ENCODE peak calls at places on chromosomes 2 and 18, in ten cellular contexts. Y, R, A, I, T, J, S, C, Q and M are unnamed samples.

GRCh38 chr2:108616290-108616689 is 82.0 kb downstream of the LIMS1 start:
- DNase-seq in Y (no peak), R (no peak), A (no peak), I (no peak), T (no peak), J (no peak), S (no peak), C (no peak), Q (no peak), M (no peak)

GRCh38 chr2:107984667-107985066 is 1.7 kb upstream of the SLC5A7 start:
- DNase-seq in Y (no peak), R (no peak), A (no peak), I (no peak), T (no peak), J (no peak), S (no peak), C (no peak), Q (no peak), M (no peak)

GRCh38 chr2:94759211-94759610 is 112.0 kb upstream of the TEKT4 start:
- DNase-seq in Y (no peak), R (no peak), A (no peak), I (no peak), T (no peak), J (no peak), S (no peak), C (no peak), Q (no peak), M (peak)

GRCh38 chr2:133841905-133842304 is 273.6 kb upstream of the NCKAP5 start:
- DNase-seq in Y (peak), R (no peak), A (peak), I (no peak), T (no peak), J (no peak), S (no peak), C (no peak), Q (no peak), M (no peak)

GRCh38 chr18:76783786-76784484 is 38.4 kb upstream of the ZNF236 start:
- DNase-seq in Y (no peak), R (no peak), A (no peak), I (no peak), T (no peak), J (no peak), S (no peak), C (no peak), Q (no peak), M (no peak)

GRCh38 chr2:49271060-49271665 is 116.8 kb upstream of the FSHR start:
- DNase-seq in Y (no peak), R (no peak), A (no peak), I (no peak), T (no peak), J (no peak), S (no peak), C (no peak), Q (no peak), M (no peak)

GRCh38 chr2:147554708-147555107 is 290.1 kb upstream of the ACVR2A start:
- DNase-seq in Y (no peak), R (no peak), A (no peak), I (no peak), T (no peak), J (no peak), S (no peak), C (peak), Q (no peak), M (no peak)

GRCh38 chr2:227411320-227411989 is 23.7 kb upstream of the SCYGR1 start:
- DNase-seq in Y (no peak), R (no peak), A (peak), I (no peak), T (no peak), J (no peak), S (no peak), C (no peak), Q (no peak), M (peak)

GRCh38 chr2:29012211-29012681 is 31.1 kb downstream of the TOGARAM2 start:
- DNase-seq in Y (no peak), R (no peak), A (peak), I (no peak), T (no peak), J (peak), S (no peak), C (peak), Q (peak), M (no peak)
- H3K27ac ChIP-seq in Y (no peak), R (no peak), A (peak), I (no peak), T (peak), J (peak), S (no peak), C (peak), Q (peak), M (no peak)

DNA sequence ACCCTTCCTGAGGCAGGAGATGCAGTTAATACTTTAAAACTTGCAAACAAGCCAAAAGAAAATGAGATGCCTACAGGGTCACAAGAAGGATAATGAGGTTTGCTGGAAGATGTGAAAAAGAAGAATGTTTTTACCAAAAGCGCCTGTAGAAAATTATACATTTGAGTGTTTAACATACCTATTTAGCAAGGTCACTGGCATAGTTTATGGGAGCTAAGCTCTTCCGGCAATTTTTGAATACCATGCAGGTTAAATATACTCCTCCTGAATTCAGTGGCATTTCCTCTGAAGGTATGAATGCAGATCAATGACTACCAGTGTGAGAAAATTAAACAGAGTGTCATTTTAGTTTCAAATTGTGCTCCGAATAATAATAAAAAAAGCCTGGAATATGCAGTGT is 21.2 kb upstream of the MAP3K20 start:
- DNase-seq in Y (no peak), R (no peak), A (no peak), I (no peak), T (no peak), J (no peak), S (no peak), C (no peak), Q (no peak), M (no peak)
- H3K27ac ChIP-seq in Y (no peak), R (no peak), A (no peak), I (peak), T (no peak), J (no peak), S (no peak), C (no peak), Q (no peak), M (no peak)

DNA sequence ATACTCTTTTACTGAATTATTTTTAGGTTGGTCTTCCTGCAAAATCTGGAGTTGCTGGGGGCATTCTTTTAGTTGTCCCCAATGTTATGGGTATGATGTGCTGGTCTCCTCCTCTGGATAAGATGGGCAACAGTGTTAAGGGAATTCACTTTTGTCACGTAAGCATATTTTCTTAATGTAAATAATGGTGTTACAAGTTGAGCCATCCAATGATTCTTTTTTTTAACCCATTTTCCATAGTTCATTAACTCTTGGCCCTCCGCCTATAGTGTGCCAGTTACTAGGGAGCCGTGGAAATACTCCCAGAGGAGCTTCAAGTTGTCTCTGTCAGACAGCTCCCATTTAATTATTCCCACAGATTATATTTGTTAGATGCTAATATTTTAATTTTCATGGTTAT is 49.8 kb downstream of the GLS start:
- DNase-seq in Y (no peak), R (no peak), A (no peak), I (no peak), T (no peak), J (no peak), S (no peak), C (no peak), Q (no peak), M (no peak)
- H3K27ac ChIP-seq in Y (peak), R (no peak), A (no peak), I (peak), T (no peak), J (no peak), S (no peak), C (no peak), Q (no peak), M (no peak)

GRCh38 chr2:62577994-62578836 is 72.2 kb upstream of the TMEM17 start:
- DNase-seq in Y (no peak), R (no peak), A (peak), I (peak), T (no peak), J (no peak), S (no peak), C (no peak), Q (no peak), M (no peak)

GRCh38 chr2:62573137-62573731 is 67.2 kb upstream of the TMEM17 start:
- DNase-seq in Y (no peak), R (no peak), A (peak), I (no peak), T (no peak), J (no peak), S (no peak), C (no peak), Q (no peak), M (no peak)

GRCh38 chr2:62576276-62576939 is 70.4 kb upstream of the TMEM17 start:
- DNase-seq in Y (no peak), R (no peak), A (no peak), I (no peak), T (no peak), J (no peak), S (no peak), C (no peak), Q (no peak), M (no peak)

DNA sequence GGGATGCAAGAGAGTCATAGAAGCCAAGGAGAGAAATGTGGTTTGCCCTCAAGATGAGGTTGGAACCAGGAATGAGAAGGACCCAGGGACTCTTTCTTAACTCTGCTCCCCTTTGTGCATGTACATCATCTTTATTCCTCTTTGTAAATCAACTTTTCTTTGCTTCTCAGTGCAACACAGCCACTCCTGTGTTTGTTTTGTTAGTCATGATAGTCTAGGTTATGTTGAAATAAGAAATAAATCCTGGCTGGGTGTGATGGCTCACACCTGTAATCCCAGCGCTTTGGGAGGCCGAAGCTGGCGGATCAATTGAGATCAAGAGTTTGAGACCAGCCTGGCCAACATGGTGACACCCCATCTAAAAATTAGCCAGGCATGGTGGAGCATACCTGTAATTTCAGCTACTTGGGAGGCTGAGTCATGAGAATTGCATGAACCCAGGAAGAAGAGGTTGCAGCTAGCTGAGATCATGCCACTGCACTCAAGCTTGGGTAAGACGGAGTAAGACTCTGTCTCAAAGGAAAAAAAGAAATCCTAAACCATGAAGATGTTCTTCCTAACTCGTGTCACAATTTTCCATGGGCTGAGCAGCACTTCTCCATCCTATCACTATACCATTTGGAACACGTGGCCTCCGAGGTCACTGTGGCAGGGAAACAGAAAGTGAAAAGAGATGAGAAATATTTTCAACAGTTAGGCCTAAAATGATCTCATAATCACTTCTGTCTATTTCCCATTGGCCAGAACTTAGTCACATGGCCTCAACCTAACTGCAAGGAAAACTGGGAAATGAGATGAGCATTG is 73.0 kb upstream of the TMEM17 start:
- DNase-seq in Y (no peak), R (no peak), A (no peak), I (peak), T (no peak), J (no peak), S (no peak), C (no peak), Q (no peak), M (peak)
- H3K27ac ChIP-seq in Y (no peak), R (no peak), A (no peak), I (peak), T (no peak), J (no peak), S (no peak), C (no peak), Q (no peak), M (no peak)

DNA sequence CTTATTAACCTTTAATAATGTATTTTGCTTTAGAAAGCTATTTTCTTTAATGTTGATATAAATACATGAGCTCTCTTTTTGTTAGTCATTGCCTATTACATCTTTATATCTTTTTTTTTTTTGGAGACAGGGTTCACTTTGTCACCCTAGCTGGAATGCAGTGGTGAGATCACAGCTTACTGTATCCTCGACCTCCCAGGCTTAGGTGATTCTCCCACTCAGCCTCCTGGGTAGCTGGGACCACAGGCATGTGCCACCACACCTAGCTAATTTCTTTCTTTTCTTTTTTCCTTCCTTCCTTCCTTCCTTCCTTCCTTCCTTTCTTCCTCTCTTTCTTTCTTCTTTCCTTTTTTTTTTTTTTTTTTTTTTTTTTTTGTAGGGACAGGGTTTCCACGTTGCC is 15.4 kb downstream of the NAB1 start:
- DNase-seq in Y (no peak), R (no peak), A (no peak), I (no peak), T (no peak), J (no peak), S (no peak), C (no peak), Q (no peak), M (no peak)
- H3K27ac ChIP-seq in Y (no peak), R (no peak), A (no peak), I (no peak), T (no peak), J (no peak), S (no peak), C (no peak), Q (no peak), M (no peak)

DNA sequence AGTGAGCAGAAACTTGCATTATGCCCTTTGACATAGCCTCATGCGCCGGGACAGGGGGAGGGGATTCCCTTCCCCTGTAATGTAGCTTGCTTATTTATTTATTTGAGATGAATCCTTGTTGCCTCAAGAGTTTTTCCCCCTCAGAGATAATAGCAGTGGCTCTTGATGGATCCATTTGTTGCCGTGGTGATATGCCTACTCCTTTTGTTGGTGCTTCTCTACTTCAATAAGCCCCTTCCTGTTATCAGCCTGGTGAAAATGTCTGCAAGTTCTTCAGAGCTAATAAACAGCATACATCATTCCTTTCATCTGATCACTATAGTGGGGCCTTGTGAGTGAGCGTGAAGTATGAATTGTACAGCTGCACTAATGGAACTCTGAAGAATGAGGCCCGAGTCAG is 19.4 kb downstream of the FZD5 start:
- DNase-seq in Y (no peak), R (no peak), A (no peak), I (no peak), T (no peak), J (no peak), S (no peak), C (no peak), Q (no peak), M (no peak)
- H3K27ac ChIP-seq in Y (peak), R (peak), A (no peak), I (peak), T (no peak), J (no peak), S (peak), C (no peak), Q (no peak), M (no peak)